ENCODE peak calls at places on chromosome 22, in seven cellular contexts. M is HL-60, Z is B cell, R is fibroblast of mammary gland, K is H9, U is heart left ventricle, F is cardiac muscle cell. J is an unnamed sample.

GRCh38 chr22:42919199-42919598 is 62.1 kb upstream of the ARFGAP3 start:
- DNase-seq in F (no peak), K (no peak), M (no peak), U (no peak), Z (no peak), R (no peak), J (no peak)

GRCh38 chr22:30865656-30866055 is 102.9 kb downstream of the MORC2 start:
- DNase-seq in K (peak), R (no peak), U (no peak), F (no peak), M (no peak), Z (peak), J (no peak)

GRCh38 chr22:29609139-29609538 is 5.7 kb downstream of the NF2 start:
- DNase-seq in F (no peak), R (no peak), Z (no peak), M (no peak), U (no peak), K (no peak), J (no peak)

GRCh38 chr22:29907753-29908515 is 25.0 kb downstream of the MTMR3 start:
- DNase-seq in R (peak), U (peak), K (no peak), Z (no peak), F (peak), M (peak), J (no peak)

GRCh38 chr22:41197808-41198585 is 7.1 kb upstream of the L3MBTL2 start:
- DNase-seq in K (no peak), F (no peak), U (peak), Z (no peak), R (no peak), M (peak), J (no peak)

GRCh38 chr22:23790819-23791736 is 4.3 kb downstream of the SMARCB1 start:
- DNase-seq in F (peak), Z (no peak), R (peak), M (no peak), U (peak), K (no peak), J (no peak)

GRCh38 chr22:27745809-27746208 is 55.7 kb downstream of the MN1 start:
- DNase-seq in F (no peak), M (no peak), U (no peak), R (no peak), Z (no peak), K (no peak), J (no peak)

GRCh38 chr22:37601540-37602442 is 6.8 kb upstream of the GGA1 start:
- DNase-seq in Z (no peak), M (no peak), F (peak), R (peak), K (peak), U (no peak), J (no peak)

GRCh38 chr22:19109198-19110063 is 12.8 kb downstream of the DGCR2 start:
- DNase-seq in K (no peak), Z (peak), M (peak), R (peak), F (peak), U (no peak), J (no peak)

GRCh38 chr22:20111689-20112622 is 3.9 kb upstream of the RANBP1 start:
- DNase-seq in K (no peak), U (no peak), Z (no peak), R (no peak), F (no peak), M (no peak), J (no peak)

GRCh38 chr22:20112623-20113511 is 3.0 kb upstream of the RANBP1 start:
- DNase-seq in U (no peak), R (no peak), F (no peak), K (no peak), Z (no peak), M (no peak), J (no peak)

GRCh38 chr22:20109411-20110358 is 6.2 kb upstream of the RANBP1 start:
- DNase-seq in Z (no peak), F (no peak), M (no peak), R (no peak), K (no peak), U (no peak), J (no peak)

GRCh38 chr22:20110359-20110985 is 5.4 kb upstream of the RANBP1 start:
- DNase-seq in F (no peak), R (no peak), M (no peak), U (no peak), K (no peak), Z (no peak), J (no peak)

DNA sequence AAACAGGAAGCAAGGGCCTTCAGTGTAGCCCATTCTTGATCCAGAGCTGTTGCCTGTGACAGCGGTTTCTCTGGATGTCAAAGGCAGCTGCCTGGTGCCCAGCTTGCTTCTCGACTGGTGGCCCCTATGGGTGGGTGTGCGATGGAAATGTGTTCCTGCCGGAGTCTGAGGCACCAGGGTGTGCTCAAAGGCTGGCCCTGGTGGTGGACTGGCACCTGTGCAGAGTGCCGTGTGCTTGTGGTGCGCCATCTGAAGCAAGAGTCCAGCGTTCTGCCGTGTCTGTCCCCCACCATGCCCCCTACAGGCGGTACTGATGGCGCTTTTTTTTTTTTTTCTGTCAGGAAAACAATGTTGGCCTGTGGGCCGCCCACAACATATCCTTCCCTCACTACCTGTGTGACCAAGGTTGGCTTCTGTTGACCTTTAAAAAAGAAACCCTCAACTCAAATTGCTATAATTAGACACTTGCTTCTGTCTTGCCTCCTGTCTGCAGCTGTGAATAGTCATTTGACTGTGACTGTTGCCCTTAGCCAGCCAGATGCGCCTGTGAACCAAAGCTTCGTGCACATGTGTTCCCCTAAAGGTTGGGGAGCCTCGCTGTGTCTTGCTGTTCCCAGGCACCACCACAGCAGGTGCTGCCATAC is 4.7 kb upstream of the RANBP1 start:
- DNase-seq in Z (peak), F (peak), U (no peak), M (peak), R (peak), K (no peak), J (no peak)
- TF ChIP-seq CTCF in Z (peak), F (peak), U (peak), M (peak), R (peak), K (peak), J (peak)

DNA sequence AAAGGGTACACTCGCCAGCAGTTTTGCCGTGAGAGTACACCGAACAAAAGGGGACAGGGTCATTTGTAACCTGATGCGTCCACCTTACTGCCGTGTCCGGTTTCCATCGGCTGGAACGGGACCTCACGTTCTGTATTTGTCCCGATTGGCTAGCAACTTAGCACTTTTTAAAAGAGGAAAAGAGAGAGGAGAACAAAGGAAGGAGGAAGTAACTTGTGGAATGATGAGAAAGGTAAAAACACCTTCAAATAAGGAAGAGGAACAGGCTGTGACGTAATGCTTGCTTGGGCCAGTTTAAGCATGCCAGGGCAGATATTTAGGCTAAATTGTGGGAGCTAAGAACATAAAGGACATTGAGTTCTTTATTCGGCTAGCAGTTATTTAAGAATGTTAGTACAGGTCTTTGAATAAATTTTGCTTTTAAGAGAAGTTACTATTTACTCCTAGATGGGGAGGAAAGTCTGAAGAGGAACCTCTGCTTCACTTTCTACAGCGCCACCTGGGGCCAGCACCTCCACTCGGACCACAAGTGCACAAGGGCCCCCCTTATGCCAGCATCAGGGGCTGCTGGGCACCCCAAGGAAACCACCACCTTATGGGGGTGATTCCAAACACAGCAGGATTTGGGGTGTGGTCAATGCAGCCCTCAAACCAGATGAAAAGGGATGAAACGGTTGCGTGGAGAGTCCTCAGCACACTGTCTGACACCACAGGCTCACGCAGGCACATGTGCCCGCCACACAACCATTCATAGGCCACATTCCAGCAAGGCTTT is 5.8 kb downstream of the ARSA start:
- DNase-seq in R (no peak), U (no peak), M (no peak), K (peak), F (no peak), Z (peak), J (no peak)
- TF ChIP-seq CTCF in R (peak), U (no peak), M (peak), K (peak), F (no peak), Z (peak), J (peak)

GRCh38 chr22:38911434-38911833 is 39.4 kb upstream of the CBX6 start:
- DNase-seq in Z (no peak), R (no peak), M (no peak), K (no peak), U (no peak), F (no peak), J (no peak)

GRCh38 chr22:38906024-38906423 is 34.0 kb upstream of the CBX6 start:
- DNase-seq in K (no peak), M (no peak), Z (no peak), F (no peak), U (no peak), R (no peak), J (no peak)

GRCh38 chr22:38907767-38908166 is 35.8 kb upstream of the CBX6 start:
- DNase-seq in M (no peak), R (no peak), U (no peak), F (no peak), K (no peak), Z (no peak), J (no peak)
- TF ChIP-seq CTCF in M (no peak), R (no peak), U (no peak), F (no peak), K (no peak), Z (no peak), J (no peak)

GRCh38 chr22:45103756-45104155 is 60.0 kb upstream of the NUP50 start:
- DNase-seq in K (peak), R (no peak), U (no peak), M (no peak), Z (no peak), F (no peak), J (no peak)
- TF ChIP-seq CTCF in K (peak), R (no peak), U (no peak), M (no peak), Z (no peak), F (peak), J (no peak)

GRCh38 chr22:38925571-38926041 is 31.8 kb upstream of the APOBEC3A start:
- DNase-seq in F (no peak), M (no peak), K (no peak), U (no peak), Z (no peak), R (peak), J (no peak)

GRCh38 chr22:38921126-38921525 is 36.3 kb upstream of the APOBEC3A start:
- DNase-seq in R (no peak), F (no peak), U (no peak), K (no peak), Z (no peak), M (no peak), J (no peak)

GRCh38 chr22:38921801-38922200 is 35.6 kb upstream of the APOBEC3A start:
- DNase-seq in M (no peak), Z (no peak), R (no peak), K (no peak), U (no peak), F (no peak), J (no peak)

GRCh38 chr22:38924197-38924952 is 33.0 kb upstream of the APOBEC3A start:
- DNase-seq in F (peak), U (peak), R (peak), M (no peak), K (no peak), Z (no peak), J (no peak)

GRCh38 chr22:38923463-38924196 is 33.8 kb upstream of the APOBEC3A start:
- DNase-seq in Z (no peak), U (peak), F (peak), K (peak), M (no peak), R (peak), J (no peak)
- TF ChIP-seq CTCF in Z (no peak), U (no peak), F (peak), K (no peak), M (no peak), R (peak), J (no peak)

GRCh38 chr22:50243704-50244419 is 961 bp downstream of the TUBGCP6 start:
- DNase-seq in U (no peak), R (peak), K (no peak), M (no peak), F (no peak), Z (no peak), J (no peak)

GRCh38 chr22:50245214-50246072 is 620 bp upstream of the TUBGCP6 start:
- DNase-seq in U (no peak), M (no peak), K (no peak), F (no peak), Z (no peak), R (no peak), J (no peak)

GRCh38 chr22:50246242-50247175 is 1.7 kb upstream of the TUBGCP6 start:
- DNase-seq in U (no peak), M (no peak), K (no peak), F (no peak), Z (no peak), R (no peak), J (no peak)

GRCh38 chr22:50242406-50242949 is 2.3 kb downstream of the TUBGCP6 start:
- DNase-seq in U (no peak), M (no peak), F (no peak), K (no peak), Z (no peak), R (peak), J (no peak)

GRCh38 chr22:50244420-50245213 is at the start of gene TUBGCP6:
- DNase-seq in U (peak), Z (peak), F (peak), K (peak), R (peak), M (peak), J (peak)
- TF ChIP-seq CTCF in U (no peak), Z (no peak), F (peak), K (peak), R (no peak), M (no peak), J (no peak)